ENCODE peak calls at places on chromosomes 5 and 9, in nine cellular contexts. V, Z, X, N, J, H, A, Q and U are unnamed samples.

GRCh38 chr5:160938532-160938931 is 86.5 kb upstream of the ATP10B start:
- DNase-seq in V (no peak), Z (no peak), X (peak; percentile 50), N (no peak), J (no peak), H (no peak), A (peak; percentile 55), Q (peak; percentile 52), U (no peak)

GRCh38 chr9:97981828-97982164 is 1.3 kb upstream of the ANP32B start:
- DNase-seq in V (no peak), Z (no peak), X (no peak), N (no peak), J (no peak), H (no peak), A (no peak), Q (no peak), U (no peak)

GRCh38 chr9:99356512-99356971 is 134.5 kb downstream of the SEC61B start:
- DNase-seq in V (no peak), Z (no peak), X (no peak), N (no peak), J (no peak), H (no peak), A (no peak), Q (no peak), U (no peak)

GRCh38 chr5:115946655-115947054 is 15.6 kb upstream of the LVRN start:
- DNase-seq in V (peak; percentile 13), Z (no peak), X (no peak), N (no peak), J (no peak), H (no peak), A (no peak), Q (no peak), U (no peak)

GRCh38 chr5:178449163-178450060 is 140.8 kb downstream of the COL23A1 start:
- DNase-seq in V (no peak), Z (no peak), X (no peak), N (no peak), J (no peak), H (no peak), A (no peak), Q (no peak), U (no peak)

GRCh38 chr5:522899-523657 is 1.2 kb downstream of the SLC9A3 start:
- DNase-seq in V (no peak), Z (no peak), X (no peak), N (no peak), J (no peak), H (no peak), A (no peak), Q (no peak), U (no peak)

GRCh38 chr9:21031091-21031817 is at the start of gene HACD4:
- DNase-seq in V (peak; percentile 45), Z (peak; percentile 8), X (no peak), N (peak; percentile 72), J (no peak), H (peak; percentile 55), A (peak; percentile 61), Q (no peak), U (peak; percentile 58)

GRCh38 chr5:175681975-175682354 is 24.1 kb downstream of the HRH2 start:
- DNase-seq in V (no peak), Z (no peak), X (no peak), N (no peak), J (peak; percentile 20), H (no peak), A (no peak), Q (no peak), U (no peak)

GRCh38 chr5:77846422-77847128 is 70.4 kb upstream of the TBCA start:
- DNase-seq in V (no peak), Z (no peak), X (no peak), N (peak; percentile 48), J (no peak), H (no peak), A (no peak), Q (no peak), U (no peak)

GRCh38 chr5:77842247-77842646 is 66.1 kb upstream of the TBCA start:
- DNase-seq in V (no peak), Z (no peak), X (no peak), N (no peak), J (no peak), H (no peak), A (no peak), Q (no peak), U (no peak)

GRCh38 chr5:77845273-77845646 is 69.1 kb upstream of the TBCA start:
- DNase-seq in V (no peak), Z (no peak), X (no peak), N (no peak), J (no peak), H (no peak), A (no peak), Q (no peak), U (no peak)

GRCh38 chr5:77843570-77844407 is 67.7 kb upstream of the TBCA start:
- DNase-seq in V (peak; percentile 7), Z (no peak), X (no peak), N (peak; percentile 39), J (no peak), H (no peak), A (no peak), Q (no peak), U (no peak)

DNA sequence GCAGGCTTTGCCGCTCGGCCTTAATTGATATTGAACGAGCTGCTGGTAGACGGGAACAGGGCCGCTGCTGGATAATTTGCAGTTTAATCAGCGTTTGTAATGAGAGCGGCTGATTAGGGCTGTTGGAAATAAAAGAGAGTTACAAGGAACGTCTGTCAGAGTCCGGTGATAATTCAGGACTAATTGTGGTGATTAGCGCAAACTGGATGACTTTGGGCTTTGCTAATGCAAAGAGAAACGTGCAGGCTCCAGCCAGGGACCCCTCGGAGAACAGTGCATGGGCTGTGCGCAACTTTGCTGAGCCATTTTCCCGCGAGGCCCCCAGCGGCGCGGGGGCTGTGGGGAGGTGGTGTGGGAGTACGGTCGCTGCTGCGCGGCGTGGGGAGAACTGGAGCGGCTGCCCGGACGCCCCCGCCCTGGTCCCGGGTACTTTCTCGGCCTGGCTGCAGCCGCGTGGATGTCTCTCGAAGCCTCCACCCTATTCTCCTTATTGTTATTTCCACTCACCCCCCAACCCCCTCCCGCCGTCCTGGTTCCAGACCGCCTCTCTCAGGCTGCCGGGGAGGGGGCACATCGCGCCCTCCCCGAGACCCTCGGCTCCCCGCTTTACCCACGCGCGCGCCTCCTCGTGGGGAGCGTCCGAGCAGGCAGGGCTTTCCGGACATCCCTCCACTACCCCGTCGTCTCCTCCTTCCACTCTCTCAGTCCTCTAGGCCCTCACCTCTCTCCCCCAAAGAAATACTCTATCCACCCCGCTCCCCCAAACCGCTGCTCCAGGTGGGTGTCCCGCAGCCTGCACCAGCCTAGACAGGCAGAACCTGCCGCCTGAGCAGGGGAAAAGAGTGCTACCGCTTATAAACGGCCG is 68.5 kb upstream of the TBCA start:
- DNase-seq in V (peak; percentile 10), Z (no peak), X (no peak), N (peak; percentile 43), J (no peak), H (no peak), A (no peak), Q (no peak), U (no peak)
- TF ChIP-seq CTCF in V (peak; percentile 21), Z (no peak), X (peak; percentile 20), N (no peak), J (no peak), H (no peak), A (no peak), Q (no peak), U (no peak)

DNA sequence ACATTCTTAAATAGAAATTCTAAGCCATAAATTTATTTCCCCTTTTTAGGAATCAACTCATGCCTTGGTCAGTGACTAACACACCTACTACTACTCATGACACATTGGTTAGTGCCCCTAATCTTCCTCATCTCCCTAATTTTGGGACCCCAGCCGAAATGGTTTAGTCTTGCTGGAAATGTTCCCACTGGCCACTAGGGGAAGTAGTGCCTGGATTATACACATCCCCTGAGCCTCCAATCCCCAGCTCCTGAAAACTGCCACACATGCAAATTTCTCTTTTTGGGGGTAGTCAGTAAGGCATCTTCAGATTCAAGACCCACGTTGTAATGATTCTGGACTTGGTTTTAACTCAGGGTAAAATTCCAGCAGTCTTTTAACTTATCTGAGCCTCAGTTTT is 79.8 kb downstream of the HSD17B3 start:
- DNase-seq in V (no peak), Z (no peak), X (no peak), N (no peak), J (no peak), H (no peak), A (no peak), Q (no peak), U (no peak)
- TF ChIP-seq CTCF in V (peak; percentile 44), Z (peak; percentile 12), X (peak; percentile 47), N (peak; percentile 42), J (no peak), H (no peak), A (no peak), Q (peak; percentile 66), U (peak; percentile 15)

GRCh38 chr5:132822650-132823480 is 7.6 kb downstream of the SHROOM1 start:
- DNase-seq in V (peak; percentile 56), Z (no peak), X (no peak), N (peak; percentile 73), J (no peak), H (no peak), A (no peak), Q (no peak), U (no peak)
- TF ChIP-seq CTCF in V (no peak), Z (no peak), X (no peak), N (no peak), J (no peak), H (no peak), A (no peak), Q (no peak), U (no peak)

GRCh38 chr5:132471944-132472343 is 18.6 kb downstream of the IRF1 start:
- DNase-seq in V (peak; percentile 39), Z (no peak), X (no peak), N (no peak), J (no peak), H (no peak), A (no peak), Q (no peak), U (peak; percentile 46)

GRCh38 chr5:132469380-132470372 is 20.9 kb downstream of the IRF1 start:
- DNase-seq in V (no peak), Z (no peak), X (no peak), N (no peak), J (no peak), H (no peak), A (no peak), Q (no peak), U (peak; percentile 17)

GRCh38 chr5:132470596-132470995 is 20.0 kb downstream of the IRF1 start:
- DNase-seq in V (no peak), Z (no peak), X (no peak), N (no peak), J (no peak), H (no peak), A (no peak), Q (no peak), U (peak; percentile 20)

GRCh38 chr5:132472431-132472830 is 18.1 kb downstream of the IRF1 start:
- DNase-seq in V (no peak), Z (no peak), X (no peak), N (no peak), J (no peak), H (no peak), A (no peak), Q (no peak), U (peak; percentile 21)

DNA sequence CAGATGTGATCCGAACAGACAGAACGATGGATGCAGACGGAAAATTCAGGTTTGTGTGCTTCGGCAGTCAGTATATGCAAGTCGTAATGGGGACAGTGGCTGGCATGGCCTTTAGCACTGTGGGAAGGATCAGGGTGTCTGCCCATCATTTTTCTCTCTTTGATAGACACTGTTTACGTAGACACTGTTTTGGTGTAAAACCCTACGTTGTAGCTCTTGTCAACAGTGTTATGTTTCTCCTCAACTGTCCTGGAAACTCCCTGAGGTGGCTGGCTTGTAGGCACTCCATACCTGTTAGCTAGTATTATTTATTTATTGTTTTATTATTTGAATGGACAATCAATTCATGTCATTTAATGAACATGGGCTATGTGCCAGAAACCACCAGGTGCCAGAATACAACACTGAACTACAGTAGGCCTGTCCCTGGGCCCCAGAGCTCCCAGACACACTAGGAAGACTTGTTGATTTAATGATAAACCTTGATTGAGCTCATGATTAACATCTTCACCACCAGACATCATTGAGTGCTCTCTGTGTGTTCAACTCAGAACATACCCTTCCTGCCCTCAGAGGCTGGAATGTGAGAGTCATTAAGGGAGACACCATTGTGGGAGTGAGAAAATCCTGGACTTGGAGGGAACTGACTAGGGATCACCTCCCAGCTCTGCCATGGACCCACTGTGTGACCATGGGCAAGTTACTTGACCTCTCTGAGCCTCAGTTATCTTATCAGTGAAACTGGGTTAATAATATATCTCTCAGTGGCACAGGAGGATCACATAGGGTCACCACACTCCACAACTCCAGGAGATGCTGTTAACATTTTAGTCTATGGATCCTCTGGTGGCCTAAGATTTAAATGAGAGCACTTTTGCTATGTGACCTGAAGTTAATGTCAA is 19.3 kb downstream of the IRF1 start:
- DNase-seq in V (no peak), Z (no peak), X (no peak), N (no peak), J (peak; percentile 13), H (no peak), A (no peak), Q (no peak), U (peak; percentile 20)
- TF ChIP-seq CTCF in V (no peak), Z (no peak), X (no peak), N (no peak), J (no peak), H (no peak), A (no peak), Q (no peak), U (no peak)